ENCODE peak calls at places on chromosomes 3 and 15, in nine cellular contexts. S is cardiac muscle cell, X is A549, E is iPS DF 6.9, M is cardiac fibroblast, Z is Karpas-422, U is fibroblast of mammary gland, G is AG09309, V is esophagus muscularis mucosa. T is an unnamed sample.

GRCh38 chr15:68307131-68307928 is 29.8 kb downstream of the FEM1B start:
- DNase-seq in S (no peak), X (no peak), E (no peak), M (no peak), Z (no peak), U (no peak), G (no peak), V (peak), T (no peak)

GRCh38 chr3:148727242-148727641 is 29.5 kb downstream of the AGTR1 start:
- DNase-seq in S (peak), X (peak), E (peak), M (peak), Z (peak), U (peak), G (no peak), V (no peak), T (no peak)

GRCh38 chr15:89578146-89578545 is 2.9 kb downstream of the TICRR start:
- DNase-seq in S (no peak), X (no peak), E (no peak), M (no peak), Z (no peak), U (no peak), G (no peak), V (no peak), T (no peak)

GRCh38 chr15:70670680-70671079 is 92.7 kb downstream of the UACA start:
- DNase-seq in S (peak), X (no peak), E (no peak), M (peak), Z (peak), U (peak), G (no peak), V (no peak), T (no peak)

GRCh38 chr3:190053919-190054672 is 66.6 kb downstream of the P3H2 start:
- DNase-seq in S (peak), X (peak), E (no peak), M (peak), Z (no peak), U (peak), G (no peak), V (no peak), T (peak)

GRCh38 chr3:144687862-144688261 is 716.2 kb downstream of the DIPK2A start:
- DNase-seq in S (peak), X (no peak), E (peak), M (peak), Z (peak), U (peak), G (no peak), V (no peak), T (peak)

GRCh38 chr3:122246214-122246613 is 62.7 kb downstream of the CASR start:
- DNase-seq in S (peak), X (no peak), E (no peak), M (no peak), Z (no peak), U (no peak), G (peak), V (no peak), T (no peak)

GRCh38 chr3:112948346-112948838 is 26.5 kb downstream of the CD200R1 start:
- DNase-seq in S (no peak), X (no peak), E (no peak), M (no peak), Z (no peak), U (no peak), G (no peak), V (no peak), T (no peak)

GRCh38 chr3:40417845-40418543 is 31.0 kb downstream of the ENTPD3 start:
- DNase-seq in S (no peak), X (no peak), E (no peak), M (no peak), Z (no peak), U (peak), G (no peak), V (no peak), T (peak)

GRCh38 chr15:67067161-67067853 is 1.9 kb downstream of the SMAD3 start:
- DNase-seq in S (no peak), X (no peak), E (no peak), M (peak), Z (no peak), U (peak), G (no peak), V (no peak), T (peak)

GRCh38 chr3:176692172-176692923 is 504.9 kb downstream of the TBL1XR1 start:
- DNase-seq in S (no peak), X (no peak), E (no peak), M (no peak), Z (no peak), U (no peak), G (no peak), V (no peak), T (no peak)

GRCh38 chr3:188510366-188510765 is 356.4 kb downstream of the LPP start:
- DNase-seq in S (peak), X (no peak), E (no peak), M (peak), Z (no peak), U (peak), G (no peak), V (no peak), T (peak)

GRCh38 chr3:61668317-61668864 is 107.0 kb downstream of the PTPRG start:
- DNase-seq in S (no peak), X (no peak), E (no peak), M (no peak), Z (no peak), U (no peak), G (no peak), V (no peak), T (no peak)

GRCh38 chr3:140432176-140432753 is 245.6 kb upstream of the TRIM42 start:
- DNase-seq in S (no peak), X (no peak), E (no peak), M (no peak), Z (no peak), U (no peak), G (no peak), V (no peak), T (no peak)

GRCh38 chr3:152554980-152555379 is 280.0 kb upstream of the P2RY1 start:
- DNase-seq in S (peak), X (no peak), E (no peak), M (peak), Z (no peak), U (peak), G (peak), V (no peak), T (no peak)

GRCh38 chr15:36232491-36232890 is 346.9 kb upstream of the CDIN1 start:
- DNase-seq in S (no peak), X (no peak), E (peak), M (no peak), Z (no peak), U (no peak), G (no peak), V (no peak), T (no peak)

GRCh38 chr3:52291508-52292181 is 4.0 kb downstream of the GLYCTK start:
- DNase-seq in S (no peak), X (no peak), E (no peak), M (no peak), Z (peak), U (no peak), G (no peak), V (no peak), T (no peak)

DNA sequence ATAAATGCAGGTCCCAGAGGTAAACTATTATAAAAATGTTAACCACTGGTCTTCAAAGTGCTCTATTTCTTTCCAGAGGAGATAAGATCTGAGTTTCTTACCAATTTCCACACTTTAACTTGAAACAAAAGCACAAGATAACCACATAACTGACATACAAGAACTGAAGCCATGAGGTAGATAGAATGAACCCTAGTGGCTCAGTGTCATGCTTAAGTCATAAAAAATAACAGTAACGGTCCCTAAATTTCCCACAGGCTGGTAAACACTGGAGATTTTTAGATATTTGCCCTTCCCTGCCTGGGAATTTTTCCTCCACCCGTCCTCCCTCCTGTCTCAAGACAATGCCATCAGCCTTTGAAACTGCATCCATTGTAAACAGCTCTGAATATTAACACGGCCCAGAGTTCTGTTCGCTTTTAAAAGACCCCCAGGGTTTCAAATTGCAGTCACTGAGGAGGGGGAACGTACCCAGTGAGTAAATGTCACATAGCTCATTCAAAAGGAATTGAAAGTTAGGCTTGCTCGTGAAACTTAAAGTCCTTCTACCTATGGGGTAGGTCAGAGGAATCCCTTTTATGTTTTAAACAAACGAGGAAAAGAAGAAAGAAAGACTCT is 5.7 kb downstream of the LRIG1 start:
- DNase-seq in S (no peak), X (no peak), E (no peak), M (no peak), Z (no peak), U (no peak), G (no peak), V (no peak), T (no peak)
- H3K4me3 ChIP-seq in S (no peak), X (no peak), E (no peak), M (no peak), Z (peak), U (no peak), G (no peak), V (no peak), T (no peak)

GRCh38 chr3:72697717-72698116 is 150.5 kb downstream of the SHQ1 start:
- DNase-seq in S (no peak), X (no peak), E (no peak), M (no peak), Z (no peak), U (no peak), G (no peak), V (no peak), T (no peak)

GRCh38 chr3:72700106-72700505 is 148.1 kb downstream of the SHQ1 start:
- DNase-seq in S (no peak), X (no peak), E (no peak), M (no peak), Z (no peak), U (no peak), G (no peak), V (no peak), T (no peak)

GRCh38 chr3:72699631-72700030 is 148.6 kb downstream of the SHQ1 start:
- DNase-seq in S (peak), X (no peak), E (no peak), M (no peak), Z (no peak), U (no peak), G (no peak), V (no peak), T (no peak)

GRCh38 chr3:72696815-72697214 is 151.4 kb downstream of the SHQ1 start:
- DNase-seq in S (no peak), X (no peak), E (no peak), M (no peak), Z (no peak), U (no peak), G (no peak), V (no peak), T (no peak)

DNA sequence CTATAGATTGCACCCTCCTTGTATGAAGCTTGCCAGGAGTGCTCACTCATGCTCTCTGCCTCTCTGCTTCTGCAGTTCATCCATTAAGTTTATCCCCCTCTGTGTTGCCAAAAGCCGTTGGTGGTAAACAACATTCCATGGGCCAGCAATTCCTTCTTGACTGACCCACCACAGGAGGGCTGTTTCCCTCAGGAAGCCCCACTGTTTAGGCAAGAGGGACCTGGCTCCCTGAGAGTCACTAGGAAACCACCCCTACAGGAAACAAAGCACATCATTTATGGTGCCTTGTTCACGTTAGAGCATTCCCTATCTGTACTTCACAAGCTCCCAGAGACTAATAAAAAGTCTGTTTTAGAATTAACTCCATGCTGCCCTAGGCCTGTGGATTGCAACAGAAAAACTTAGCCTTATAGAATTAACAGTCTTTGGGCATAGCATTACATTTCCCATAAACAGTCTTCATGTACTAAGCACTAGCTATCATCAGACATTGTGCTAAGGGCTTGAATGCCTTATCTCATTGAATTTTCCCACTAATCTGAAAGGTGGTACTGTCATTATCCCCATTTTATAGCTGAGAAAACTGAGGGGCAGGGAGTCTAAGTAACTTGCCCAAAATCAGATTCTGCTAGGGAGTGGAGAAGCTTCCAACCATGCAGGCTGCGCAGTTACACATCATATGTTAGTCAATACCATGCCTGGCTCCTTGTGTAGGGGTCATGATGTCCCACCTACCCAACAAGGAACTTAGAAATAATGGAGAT is 149.9 kb downstream of the SHQ1 start:
- DNase-seq in S (no peak), X (no peak), E (no peak), M (no peak), Z (no peak), U (no peak), G (no peak), V (no peak), T (no peak)
- H3K4me3 ChIP-seq in S (no peak), X (no peak), E (no peak), M (no peak), Z (no peak), U (no peak), G (no peak), V (no peak), T (no peak)

GRCh38 chr3:30811174-30811795 is 83.2 kb downstream of the GADL1 start:
- DNase-seq in S (no peak), X (no peak), E (no peak), M (no peak), Z (no peak), U (no peak), G (no peak), V (no peak), T (no peak)
- H3K4me3 ChIP-seq in S (no peak), X (no peak), E (no peak), M (no peak), Z (no peak), U (no peak), G (no peak), V (peak), T (no peak)

DNA sequence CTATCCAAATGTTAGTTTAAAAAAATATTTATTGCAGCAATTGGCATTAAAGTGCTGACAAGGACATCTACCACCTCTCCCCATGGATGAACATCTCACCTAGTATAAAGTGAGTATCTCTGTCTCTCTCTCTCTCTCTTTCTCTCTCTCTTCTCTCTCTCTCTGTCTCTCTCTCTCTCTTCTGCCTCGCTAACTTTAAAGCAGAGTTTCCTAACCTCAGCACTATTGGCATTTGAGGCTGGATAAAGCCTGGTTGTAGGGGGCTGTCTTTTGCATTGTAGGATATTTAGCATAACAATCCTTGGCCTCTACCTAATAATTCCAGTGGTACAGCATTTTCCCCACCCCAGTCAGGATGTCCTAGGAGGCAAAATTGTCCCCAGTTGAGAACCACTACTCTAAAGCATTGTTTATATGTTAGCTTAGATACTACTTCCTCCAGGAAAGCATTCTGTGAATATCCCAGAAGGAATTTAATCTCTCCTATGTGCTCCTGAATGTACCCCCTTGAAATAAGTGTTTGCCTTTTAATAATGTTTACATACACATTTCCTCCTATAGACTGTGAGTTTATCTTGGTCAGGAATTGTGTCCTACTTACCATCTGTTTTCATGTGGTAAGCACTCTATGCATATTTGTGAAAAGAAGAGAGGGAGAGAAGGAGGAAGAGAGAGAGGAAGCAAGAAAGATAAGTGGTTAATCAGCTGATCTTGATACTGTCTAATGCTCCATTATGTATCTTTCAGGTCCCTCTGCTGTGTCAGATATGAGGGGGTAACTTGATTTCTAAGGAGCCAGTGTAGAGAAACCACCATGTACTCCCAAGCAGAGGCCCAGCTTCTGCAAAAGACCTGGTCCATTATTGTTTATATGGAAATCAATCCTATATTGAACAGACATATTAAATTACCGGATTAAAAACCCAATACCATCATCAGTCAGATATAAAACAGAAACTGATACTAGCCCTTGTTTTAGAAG is 346.6 kb downstream of the RBMS3 start:
- DNase-seq in S (peak), X (no peak), E (no peak), M (no peak), Z (no peak), U (no peak), G (no peak), V (no peak), T (no peak)
- H3K4me3 ChIP-seq in S (no peak), X (no peak), E (no peak), M (no peak), Z (no peak), U (no peak), G (no peak), V (no peak), T (no peak)

DNA sequence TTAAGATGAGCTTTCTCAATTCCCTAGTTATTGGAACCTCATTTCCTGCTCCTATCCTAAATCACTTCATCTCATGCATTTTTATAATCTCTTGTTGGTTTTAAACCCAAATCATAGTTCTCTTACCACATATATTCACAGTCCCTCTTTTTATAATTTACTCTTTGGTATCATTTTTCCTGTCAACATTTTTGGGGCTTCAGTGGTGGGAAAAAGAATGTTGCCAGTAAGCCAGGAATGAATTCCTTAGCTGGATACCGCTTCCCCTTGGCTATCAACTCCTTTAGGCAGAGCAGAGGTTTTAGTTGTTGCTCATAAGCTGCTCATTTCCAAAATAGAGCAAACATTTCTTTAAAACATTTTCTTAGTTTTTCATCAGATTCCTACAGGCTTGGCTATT is 112.3 kb downstream of the GALK2 start:
- DNase-seq in S (peak), X (no peak), E (no peak), M (peak), Z (no peak), U (peak), G (peak), V (no peak), T (no peak)
- H3K4me3 ChIP-seq in S (no peak), X (no peak), E (no peak), M (no peak), Z (no peak), U (no peak), G (no peak), V (no peak), T (no peak)

GRCh38 chr3:9812870-9813483 is 2.9 kb downstream of the TTLL3 start:
- DNase-seq in S (no peak), X (no peak), E (no peak), M (no peak), Z (no peak), U (no peak), G (no peak), V (no peak), T (no peak)

GRCh38 chr3:9809615-9810356 is at the start of gene TTLL3:
- DNase-seq in S (peak), X (peak), E (no peak), M (peak), Z (peak), U (peak), G (no peak), V (peak), T (peak)

GRCh38 chr3:9810357-9810726 is 280 bp downstream of the TTLL3 start:
- DNase-seq in S (no peak), X (no peak), E (no peak), M (peak), Z (no peak), U (no peak), G (no peak), V (no peak), T (no peak)

GRCh38 chr3:9809239-9809614 is 835 bp upstream of the TTLL3 start:
- DNase-seq in S (no peak), X (no peak), E (no peak), M (no peak), Z (no peak), U (no peak), G (no peak), V (no peak), T (no peak)

DNA sequence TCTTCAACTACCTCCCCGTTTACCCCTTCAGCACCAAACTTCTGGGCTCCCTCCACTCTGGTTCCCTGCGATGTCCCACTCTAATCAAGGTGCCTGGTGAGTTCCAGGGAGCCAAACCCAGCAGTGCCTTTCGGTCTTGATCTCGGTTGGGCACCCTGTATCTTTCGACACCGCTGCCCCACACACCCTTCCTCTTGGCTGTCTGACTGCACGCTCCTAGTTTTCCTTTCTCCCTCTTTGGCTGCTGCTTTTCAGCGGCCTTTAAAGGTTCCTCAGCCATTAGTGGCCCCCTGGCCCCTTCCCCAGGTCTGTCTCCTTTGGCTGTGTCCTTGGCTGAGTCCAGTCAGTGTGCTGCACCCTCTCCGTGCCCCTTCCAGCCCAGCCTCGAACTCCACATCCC is 784 bp downstream of the TTLL3 start:
- DNase-seq in S (no peak), X (no peak), E (no peak), M (no peak), Z (no peak), U (no peak), G (no peak), V (no peak), T (no peak)
- H3K4me3 ChIP-seq in S (no peak), X (peak), E (no peak), M (peak), Z (no peak), U (peak), G (peak), V (peak), T (no peak)

GRCh38 chr3:43171770-43172169 is 65.9 kb upstream of the POMGNT2 start:
- DNase-seq in S (no peak), X (no peak), E (no peak), M (no peak), Z (no peak), U (peak), G (no peak), V (no peak), T (no peak)
- H3K4me3 ChIP-seq in S (no peak), X (no peak), E (no peak), M (no peak), Z (no peak), U (no peak), G (no peak), V (no peak), T (no peak)

T was measured in mammary epithelial cell.